ENCODE peak calls at places on chromosomes 2 and 18, in four cellular contexts. N is HepG2, C is H1, I is K562. H is an unnamed sample.

GRCh38 chr2:150282821-150283309 is 204.6 kb downstream of the RND3 start:
- DNase-seq in I (no peak), N (no peak), C (no peak), H (no peak)

GRCh38 chr18:25349926-25350560 is 1.9 kb downstream of the ZNF521 start:
- DNase-seq in N (no peak), C (peak), I (no peak), H (no peak)

GRCh38 chr2:105307962-105308361 is 21.6 kb downstream of the TGFBRAP1 start:
- DNase-seq in I (no peak), C (no peak), N (no peak), H (no peak)

GRCh38 chr2:98727758-98728718 is 2.9 kb downstream of the MGAT4A start:
- DNase-seq in N (peak), C (no peak), I (no peak), H (no peak)

GRCh38 chr18:44620821-44621220 is 59.9 kb upstream of the SETBP1 start:
- DNase-seq in N (no peak), C (no peak), I (no peak), H (no peak)

GRCh38 chr2:63545023-63545422 is 43.3 kb downstream of the WDPCP start:
- DNase-seq in N (no peak), I (no peak), C (no peak), H (no peak)

GRCh38 chr2:129877795-129878775 is 101.4 kb upstream of the RAB6C start:
- DNase-seq in I (no peak), C (peak), N (no peak), H (no peak)

GRCh38 chr18:79943608-79944125 is 7.8 kb downstream of the SLC66A2 start:
- DNase-seq in I (no peak), N (no peak), C (no peak), H (no peak)

GRCh38 chr2:113203901-113204519 is 30.2 kb downstream of the PSD4 start:
- DNase-seq in N (peak), I (peak), C (peak), H (peak)

GRCh38 chr18:59623456-59624383 is 73.5 kb downstream of the CCBE1 start:
- DNase-seq in C (no peak), N (no peak), I (no peak), H (no peak)

GRCh38 chr18:23733895-23734294 is 44.6 kb downstream of the LAMA3 start:
- DNase-seq in C (no peak), I (no peak), N (no peak), H (no peak)

GRCh38 chr18:40293311-40293710 is 1661.7 kb upstream of the PIK3C3 start:
- DNase-seq in N (no peak), C (no peak), I (no peak), H (no peak)

GRCh38 chr18:10417191-10417590 is 37.2 kb upstream of the APCDD1 start:
- DNase-seq in I (no peak), N (no peak), C (no peak), H (no peak)

GRCh38 chr2:234979204-234980167 is 27.7 kb downstream of the SH3BP4 start:
- DNase-seq in I (no peak), N (peak), C (no peak), H (no peak)

GRCh38 chr2:157898591-157898996 is 22.5 kb upstream of the ACVR1 start:
- DNase-seq in N (no peak), C (no peak), I (peak), H (peak)

GRCh38 chr2:61636686-61637085 is 98.5 kb upstream of the XPO1 start:
- DNase-seq in N (no peak), C (no peak), I (no peak), H (no peak)

GRCh38 chr2:178072383-178073301 is at the start of gene PDE11A:
- DNase-seq in I (peak), C (peak), N (peak), H (peak)

GRCh38 chr2:212939777-212940531 is 211.5 kb downstream of the IKZF2 start:
- DNase-seq in C (no peak), N (peak), I (no peak), H (no peak)

GRCh38 chr18:79451237-79452125 is 55.8 kb downstream of the NFATC1 start:
- DNase-seq in I (no peak), C (no peak), N (no peak), H (no peak)

GRCh38 chr2:118431188-118431562 is 342.9 kb downstream of the INSIG2 start:
- DNase-seq in N (no peak), C (no peak), I (peak), H (no peak)

GRCh38 chr2:235562065-235562747 is 68.4 kb downstream of the AGAP1 start:
- DNase-seq in N (no peak), C (no peak), I (no peak), H (no peak)

GRCh38 chr2:102033028-102033749 is 41.4 kb downstream of the IL1R2 start:
- DNase-seq in N (peak), I (no peak), C (no peak), H (no peak)

GRCh38 chr2:230849633-230850357 is 14.9 kb upstream of the ITM2C start:
- DNase-seq in I (peak), C (peak), N (peak), H (peak)

GRCh38 chr2:69770193-69770702 is 28.3 kb downstream of the ANXA4 start:
- DNase-seq in C (no peak), N (peak), I (peak), H (peak)

GRCh38 chr2:10462178-10463083 is 14.3 kb upstream of the ODC1 start:
- DNase-seq in C (no peak), I (no peak), N (no peak), H (no peak)

GRCh38 chr2:20781656-20782265 is 41.1 kb downstream of the LDAH start:
- DNase-seq in C (peak), I (peak), N (peak), H (no peak)
- TF ChIP-seq FOSL1 in C (no peak), I (no peak), N (no peak), H (no peak)

DNA sequence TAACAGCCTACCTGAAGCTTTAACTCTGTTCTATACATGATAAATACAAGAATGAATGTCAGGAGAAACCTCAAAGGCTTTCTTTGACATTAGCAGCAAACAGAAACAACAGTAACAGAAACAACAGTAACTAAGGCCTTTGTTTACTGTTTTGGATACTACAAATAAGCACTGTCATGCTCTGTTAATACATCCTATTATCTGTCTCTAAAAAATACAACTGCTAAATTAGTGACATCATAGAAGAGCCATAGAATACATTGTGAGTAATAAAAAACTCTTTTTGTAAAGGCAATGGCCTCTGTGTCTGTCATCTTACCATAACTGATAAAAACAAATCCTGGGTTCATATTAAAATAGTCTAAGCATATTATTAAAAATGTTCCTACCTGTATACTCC is 3.9 kb upstream of the ZNF397 start:
- DNase-seq in I (no peak), C (no peak), N (no peak), H (no peak)
- TF ChIP-seq FOSL1 in I (no peak), C (no peak), N (no peak), H (no peak)

DNA sequence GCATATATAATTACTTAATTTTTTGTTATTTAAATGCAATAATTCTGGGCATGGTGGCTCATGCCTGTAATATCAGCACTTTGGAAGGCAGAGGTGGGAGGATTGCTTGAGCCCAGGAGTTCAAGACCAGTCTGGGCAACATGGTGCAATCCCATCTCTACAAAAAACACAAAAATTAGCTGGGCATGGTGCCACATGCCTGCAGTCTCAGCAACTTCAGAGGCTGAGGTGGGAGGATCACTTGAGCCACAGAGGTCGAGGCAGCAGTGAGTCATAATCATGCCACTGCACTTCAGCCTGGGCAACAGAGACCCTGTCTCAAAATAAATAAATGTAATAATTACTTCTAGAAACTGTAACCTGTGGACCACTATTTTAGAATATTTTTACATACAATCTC is 21.5 kb upstream of the TMEM87B start:
- DNase-seq in C (no peak), N (no peak), I (no peak), H (peak)
- TF ChIP-seq FOSL1 in C (no peak), N (no peak), I (no peak), H (peak)

DNA sequence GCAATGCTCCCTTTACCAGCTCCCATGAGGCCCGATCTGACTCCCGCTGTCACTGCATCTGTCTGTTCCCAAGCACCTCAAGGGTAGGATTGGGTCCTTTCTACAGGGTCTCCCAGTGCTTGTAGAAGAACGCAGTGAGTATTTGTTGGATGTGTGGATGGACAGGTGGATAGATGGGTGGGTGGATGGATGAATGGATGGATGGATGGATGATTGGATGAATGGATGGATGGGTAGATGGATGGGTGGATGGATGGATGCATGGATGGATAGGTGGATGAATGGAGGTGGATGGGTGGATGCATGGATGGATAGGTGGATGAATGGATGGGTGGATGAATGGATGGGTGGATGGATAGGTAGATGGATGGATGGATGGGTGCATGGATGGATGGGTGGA is 91.6 kb downstream of the HS1BP3 start:
- DNase-seq in N (no peak), I (no peak), C (no peak), H (no peak)
- TF ChIP-seq FOSL1 in N (no peak), I (no peak), C (no peak), H (no peak)

DNA sequence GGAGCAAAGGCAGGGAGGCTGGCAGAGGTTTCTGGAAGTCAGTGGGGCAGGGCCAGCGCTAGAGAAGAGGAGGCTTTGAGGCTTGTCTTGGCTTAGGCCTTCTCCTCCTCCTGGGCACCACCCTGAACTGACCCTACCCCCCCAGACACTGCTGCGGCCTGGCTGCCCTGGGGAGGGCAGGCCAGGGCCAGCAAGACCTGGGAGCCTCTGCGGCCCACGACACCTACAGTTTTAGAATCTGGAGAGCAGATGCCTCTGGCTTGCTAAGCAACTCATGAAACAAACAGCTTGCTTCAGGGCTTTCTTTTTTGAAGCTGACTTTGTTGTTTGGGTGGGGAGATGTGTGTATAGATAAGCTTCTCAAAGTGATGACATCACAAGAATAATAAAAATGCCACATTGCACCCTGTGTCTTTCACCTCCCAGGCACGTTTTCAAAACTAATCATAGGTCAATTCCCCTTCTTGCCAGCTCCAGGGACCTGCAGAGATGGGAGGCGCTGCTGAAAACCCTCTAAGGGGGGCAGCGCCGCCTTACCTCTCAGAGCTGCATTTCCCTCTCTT is 46.2 kb upstream of the SMAD7 start:
- DNase-seq in N (peak), C (no peak), I (no peak), H (peak)
- TF ChIP-seq FOSL1 in N (no peak), C (no peak), I (no peak), H (no peak)

GRCh38 chr2:112059671-112060070 is 4.6 kb downstream of the TMEM87B start:
- DNase-seq in C (no peak), I (no peak), N (no peak), H (no peak)

GRCh38 chr2:112056626-112056987 is 1.5 kb downstream of the TMEM87B start:
- DNase-seq in N (no peak), I (no peak), C (no peak), H (no peak)

GRCh38 chr2:112055110-112055832 is at the start of gene TMEM87B:
- DNase-seq in I (peak), C (peak), N (peak), H (peak)

GRCh38 chr2:112053917-112054846 is 887 bp upstream of the TMEM87B start:
- DNase-seq in I (peak), C (peak), N (peak), H (peak)

GRCh38 chr2:112055833-112056625 is 960 bp downstream of the TMEM87B start:
- DNase-seq in I (peak), N (peak), C (no peak), H (no peak)
- TF ChIP-seq FOSL1 in I (peak), N (peak), C (no peak), H (peak)

GRCh38 chr2:160075171-160075570 is 12.8 kb upstream of the PLA2R1 start:
- DNase-seq in I (no peak), N (no peak), C (no peak), H (no peak)
- TF ChIP-seq FOSL1 in I (no peak), N (no peak), C (no peak), H (no peak)

GRCh38 chr2:19507137-19507536 is 148.7 kb upstream of the OSR1 start:
- DNase-seq in I (no peak), N (no peak), C (no peak), H (no peak)

GRCh38 chr2:19505199-19506136 is 147.0 kb upstream of the OSR1 start:
- DNase-seq in I (no peak), C (no peak), N (peak), H (no peak)

GRCh38 chr2:19503406-19503805 is 145.0 kb upstream of the OSR1 start:
- DNase-seq in N (no peak), C (no peak), I (no peak), H (no peak)

GRCh38 chr2:19503915-19504314 is 145.5 kb upstream of the OSR1 start:
- DNase-seq in C (no peak), I (no peak), N (no peak), H (no peak)

DNA sequence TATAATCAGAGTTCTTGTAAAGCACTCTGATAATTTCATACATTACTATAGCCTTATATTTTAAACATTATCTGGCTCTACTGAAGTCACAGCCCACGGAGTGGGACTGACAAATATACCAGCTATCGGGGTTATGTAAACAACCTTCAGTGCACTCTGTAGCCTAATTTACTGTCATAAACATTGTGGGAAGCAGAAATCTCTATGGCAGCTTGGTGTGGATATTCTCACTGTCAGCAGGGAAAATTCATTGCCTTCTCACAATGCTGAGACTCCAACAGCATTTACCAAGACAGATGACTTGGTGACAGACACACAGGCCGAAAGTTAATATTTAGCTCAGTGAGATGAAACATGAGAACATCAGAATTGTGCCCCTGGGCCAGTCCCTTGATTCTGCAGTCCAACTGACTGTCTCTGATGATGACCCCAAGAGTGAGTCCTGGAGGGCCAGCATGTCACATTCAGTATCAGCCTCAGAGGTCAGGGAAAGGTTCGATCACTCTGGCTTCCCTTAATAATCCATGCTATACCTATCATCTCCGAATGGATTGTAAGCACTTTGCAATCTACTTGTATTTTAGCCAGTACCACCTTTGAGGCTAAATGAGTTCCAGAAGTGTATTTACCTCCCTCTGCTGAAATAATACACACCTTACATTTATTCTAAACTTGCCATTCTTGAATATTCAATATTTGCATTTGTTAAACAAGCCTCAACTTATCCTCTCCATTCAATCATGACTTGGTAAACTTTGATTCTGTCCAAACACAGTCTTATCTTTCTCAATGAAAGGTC is 146.2 kb upstream of the OSR1 start:
- DNase-seq in N (peak), I (no peak), C (no peak), H (no peak)
- TF ChIP-seq FOSL1 in N (no peak), I (no peak), C (no peak), H (no peak)

GRCh38 chr2:86280191-86280667 is 57.2 kb downstream of the REEP1 start:
- DNase-seq in N (no peak), I (no peak), C (no peak), H (no peak)
- TF ChIP-seq FOSL1 in N (no peak), I (no peak), C (no peak), H (no peak)

H was measured in HCT116.